ENCODE peak calls at places on chromosomes 13 and 19, in seven cellular contexts. U is GM12892, W is frontal cortex, S is brain pericyte, O is non-pigmented ciliary epithelial cell, P is DMS 273 treated with DMSO at 0.1 percent for 48 hours, J is transverse colon. N is an unnamed sample.

GRCh38 chr13:30319703-30320102 is 12.4 kb upstream of the KATNAL1 start:
- DNase-seq in U (no peak), S (no peak), W (no peak), P (no peak), J (no peak), O (no peak), N (no peak)

GRCh38 chr13:24187185-24187584 is 26.7 kb downstream of the SPATA13 start:
- DNase-seq in S (no peak), U (no peak), O (no peak), W (no peak), J (no peak), P (no peak), N (no peak)

GRCh38 chr19:36547001-36547732 is 19.1 kb upstream of the ZNF260 start:
- DNase-seq in S (no peak), J (no peak), O (no peak), U (no peak), P (no peak), W (no peak), N (no peak)

GRCh38 chr13:32115069-32115468 is 83.5 kb downstream of the FRY start:
- DNase-seq in J (no peak), S (no peak), W (no peak), U (no peak), P (no peak), O (no peak), N (no peak)

GRCh38 chr19:55000761-55001160 is 34.6 kb downstream of the NLRP2 start:
- DNase-seq in J (no peak), P (no peak), O (no peak), U (no peak), S (no peak), W (no peak), N (no peak)

GRCh38 chr19:2547721-2548120 is 71.8 kb downstream of the GADD45B start:
- DNase-seq in P (no peak), W (no peak), O (no peak), J (no peak), S (no peak), U (no peak), N (no peak)

GRCh38 chr19:11580665-11581418 is 3.4 kb upstream of the ACP5 start:
- DNase-seq in P (no peak), O (no peak), W (no peak), S (no peak), J (no peak), U (no peak), N (no peak)

GRCh38 chr13:89066868-89067466 is 1395.8 kb downstream of the SLITRK5 start:
- DNase-seq in S (peak; percentile 13), W (no peak), U (no peak), O (peak; percentile 17), J (peak; percentile 12), P (peak; percentile 6), N (no peak)

GRCh38 chr19:41957838-41958366 is 1.2 kb downstream of the RABAC1 start:
- DNase-seq in W (peak; percentile 87), J (peak; percentile 86), S (peak; percentile 51), U (peak; percentile 83), P (peak; percentile 68), O (peak; percentile 63), N (peak; percentile 75)

GRCh38 chr13:83024226-83024625 is 858.0 kb downstream of the SLITRK1 start:
- DNase-seq in P (no peak), U (no peak), O (no peak), S (no peak), W (no peak), J (no peak), N (no peak)

GRCh38 chr19:13099073-13099999 is 3.3 kb downstream of the LYL1 start:
- DNase-seq in J (peak; percentile 85), S (no peak), W (no peak), P (no peak), U (peak; percentile 71), O (no peak), N (no peak)

GRCh38 chr13:37442996-37443395 is 155.6 kb downstream of the POSTN start:
- DNase-seq in O (no peak), J (no peak), W (no peak), U (no peak), S (no peak), P (no peak), N (no peak)

GRCh38 chr19:4694211-4694987 is 24.3 kb upstream of the MYDGF start:
- DNase-seq in O (peak; percentile 90), S (peak; percentile 92), U (no peak), P (peak; percentile 47), J (peak; percentile 46), W (peak; percentile 63), N (peak; percentile 77)